ENCODE peak calls at places on chromosomes 1 and 21, in four cellular contexts. One of them, this sample, is unnamed.

GRCh38 chr1:202297291-202297690 is 44.4 kb downstream of the UBE2T start:
- DNase-seq in A549: no peak
- DNase-seq in HepG2: no peak
- DNase-seq in SK-N-SH: no peak
- DNase-seq in this sample: no peak

GRCh38 chr1:148160048-148160395 is 7.9 kb upstream of the NBPF11 start:
- DNase-seq in A549: no peak
- DNase-seq in HepG2: no peak
- DNase-seq in SK-N-SH: no peak
- DNase-seq in this sample: no peak

GRCh38 chr21:46057710-46058241 is 40.1 kb upstream of the COL6A2 start:
- DNase-seq in A549: no peak
- DNase-seq in HepG2: no peak
- DNase-seq in SK-N-SH: no peak
- DNase-seq in this sample: no peak

GRCh38 chr1:51237714-51238403 is 1.8 kb downstream of the RNF11 start:
- DNase-seq in A549: no peak
- DNase-seq in HepG2: no peak
- DNase-seq in SK-N-SH: no peak
- DNase-seq in this sample: no peak

GRCh38 chr21:41600116-41600515 is 92.2 kb upstream of the TMPRSS2 start:
- DNase-seq in A549: no peak
- DNase-seq in HepG2: no peak
- DNase-seq in SK-N-SH: no peak
- DNase-seq in this sample: no peak

GRCh38 chr1:47507921-47508894 is 70.4 kb downstream of the FOXD2 start:
- DNase-seq in A549: peak; percentile 11
- DNase-seq in HepG2: peak; percentile 28
- DNase-seq in SK-N-SH: peak; percentile 80
- DNase-seq in this sample: no peak

GRCh38 chr1:16618719-16619118 is 5.4 kb upstream of the NBPF1 start:
- DNase-seq in A549: no peak
- DNase-seq in HepG2: no peak
- DNase-seq in SK-N-SH: peak; percentile 71
- DNase-seq in this sample: no peak

GRCh38 chr1:2016123-2016522 is 3.0 kb upstream of the GABRD start:
- DNase-seq in A549: no peak
- DNase-seq in HepG2: no peak
- DNase-seq in SK-N-SH: no peak
- DNase-seq in this sample: no peak

GRCh38 chr1:8625981-8626898 is 191.2 kb downstream of the RERE start:
- DNase-seq in A549: no peak
- DNase-seq in HepG2: peak; percentile 78
- DNase-seq in SK-N-SH: no peak
- DNase-seq in this sample: no peak

GRCh38 chr21:15730484-15731242 is 881 bp downstream of the USP25 start:
- DNase-seq in A549: no peak
- DNase-seq in HepG2: no peak
- DNase-seq in SK-N-SH: no peak
- DNase-seq in this sample: no peak

GRCh38 chr1:64505232-64505943 is 35.5 kb downstream of the CACHD1 start:
- DNase-seq in A549: peak; percentile 34
- DNase-seq in HepG2: no peak
- DNase-seq in SK-N-SH: peak; percentile 94
- DNase-seq in this sample: no peak

GRCh38 chr1:237756304-237756967 is 134.3 kb downstream of the ZP4 start:
- DNase-seq in A549: no peak
- DNase-seq in HepG2: no peak
- DNase-seq in SK-N-SH: no peak
- DNase-seq in this sample: no peak

GRCh38 chr1:163875214-163875926 is 553.6 kb downstream of the NUF2 start:
- DNase-seq in A549: no peak
- DNase-seq in HepG2: no peak
- DNase-seq in SK-N-SH: no peak
- DNase-seq in this sample: no peak

GRCh38 chr1:34474566-34474965 is 280.3 kb upstream of the GJB5 start:
- DNase-seq in A549: no peak
- DNase-seq in HepG2: no peak
- DNase-seq in SK-N-SH: no peak
- DNase-seq in this sample: no peak

GRCh38 chr1:79737193-79737592 is 730.7 kb upstream of the ADGRL4 start:
- DNase-seq in A549: no peak
- DNase-seq in HepG2: no peak
- DNase-seq in SK-N-SH: no peak
- DNase-seq in this sample: no peak

GRCh38 chr1:53430779-53431178 is 28.4 kb upstream of the DMRTB1 start:
- DNase-seq in A549: no peak
- DNase-seq in HepG2: no peak
- DNase-seq in SK-N-SH: no peak
- DNase-seq in this sample: no peak

GRCh38 chr1:226738421-226738994 is 574 bp downstream of the ITPKB start:
- DNase-seq in A549: no peak
- DNase-seq in HepG2: no peak
- DNase-seq in SK-N-SH: peak; percentile 67
- DNase-seq in this sample: no peak

GRCh38 chr21:28538987-28539622 is 453.6 kb downstream of the LTN1 start:
- DNase-seq in A549: no peak
- DNase-seq in HepG2: no peak
- DNase-seq in SK-N-SH: no peak
- DNase-seq in this sample: no peak

GRCh38 chr1:36858981-36859380 is 175.3 kb downstream of the GRIK3 start:
- DNase-seq in A549: no peak
- DNase-seq in HepG2: no peak
- DNase-seq in SK-N-SH: no peak
- DNase-seq in this sample: no peak
- TF ChIP-seq PBX3 in A549: no peak
- TF ChIP-seq PBX3 in HepG2: no peak
- TF ChIP-seq PBX3 in SK-N-SH: no peak
- TF ChIP-seq PBX3 in this sample: no peak

GRCh38 chr1:18716785-18717678 is 86.4 kb downstream of the PAX7 start:
- DNase-seq in A549: no peak
- DNase-seq in HepG2: no peak
- DNase-seq in SK-N-SH: peak; percentile 89
- DNase-seq in this sample: no peak
- TF ChIP-seq PBX3 in A549: no peak
- TF ChIP-seq PBX3 in HepG2: no peak
- TF ChIP-seq PBX3 in SK-N-SH: no peak
- TF ChIP-seq PBX3 in this sample: no peak

GRCh38 chr1:153390938-153391710 is at the start of gene S100A8:
- DNase-seq in A549: no peak
- DNase-seq in HepG2: no peak
- DNase-seq in SK-N-SH: no peak
- DNase-seq in this sample: no peak
- TF ChIP-seq PBX3 in A549: no peak
- TF ChIP-seq PBX3 in HepG2: no peak
- TF ChIP-seq PBX3 in SK-N-SH: no peak
- TF ChIP-seq PBX3 in this sample: no peak

DNA sequence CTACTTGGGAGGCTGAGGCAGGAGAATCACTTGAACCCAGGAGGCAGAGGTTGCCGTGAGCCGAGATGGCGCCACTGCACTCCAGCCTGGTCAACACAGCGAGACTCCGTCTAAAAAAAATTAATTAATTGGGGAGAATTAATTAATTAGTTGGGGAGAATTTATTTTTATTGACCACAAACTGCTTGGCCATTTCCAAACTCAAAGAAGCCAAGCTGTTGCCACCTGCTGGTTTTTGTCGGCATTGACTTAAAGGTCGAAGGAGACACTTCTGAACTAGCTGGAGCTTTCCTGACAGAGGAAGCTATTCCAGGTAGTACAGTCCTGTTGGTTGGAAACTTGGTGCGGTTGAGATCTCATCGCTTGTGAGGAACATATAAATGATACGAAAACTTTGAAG is 13.1 kb downstream of the MAP1LC3C start:
- DNase-seq in A549: peak; percentile 76
- DNase-seq in HepG2: peak; percentile 47
- DNase-seq in SK-N-SH: peak; percentile 55
- DNase-seq in this sample: no peak
- TF ChIP-seq PBX3 in A549: no peak
- TF ChIP-seq PBX3 in HepG2: no peak
- TF ChIP-seq PBX3 in SK-N-SH: no peak
- TF ChIP-seq PBX3 in this sample: no peak

GRCh38 chr1:18091660-18092446 is 15.7 kb upstream of the IGSF21 start:
- DNase-seq in A549: no peak
- DNase-seq in HepG2: no peak
- DNase-seq in SK-N-SH: no peak
- DNase-seq in this sample: no peak
- TF ChIP-seq PBX3 in A549: no peak
- TF ChIP-seq PBX3 in HepG2: no peak
- TF ChIP-seq PBX3 in SK-N-SH: no peak
- TF ChIP-seq PBX3 in this sample: no peak

DNA sequence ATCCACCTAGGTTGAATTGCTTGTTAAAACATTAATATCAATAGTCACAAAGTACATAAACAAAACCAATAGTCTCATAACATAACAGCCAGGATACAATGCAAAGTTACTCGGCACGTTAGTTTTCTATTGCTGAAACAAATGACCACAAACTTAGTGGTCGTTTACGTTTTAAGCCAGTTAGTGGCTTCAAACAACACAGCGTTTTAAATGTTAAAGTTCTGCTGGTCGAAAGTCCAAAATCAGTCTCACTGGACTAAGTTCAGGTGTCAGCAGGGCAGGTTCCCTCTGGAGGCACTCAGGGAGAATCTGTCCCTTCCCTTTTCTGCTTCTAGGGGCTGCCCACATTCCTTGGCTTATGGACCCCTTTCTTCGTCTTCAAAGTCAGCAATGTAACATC is 35.6 kb upstream of the ATP1A1 start:
- DNase-seq in A549: no peak
- DNase-seq in HepG2: no peak
- DNase-seq in SK-N-SH: no peak
- DNase-seq in this sample: no peak
- TF ChIP-seq PBX3 in A549: no peak
- TF ChIP-seq PBX3 in HepG2: no peak
- TF ChIP-seq PBX3 in SK-N-SH: no peak
- TF ChIP-seq PBX3 in this sample: no peak

GRCh38 chr1:193060938-193061337 is 1.5 kb downstream of the RO60 start:
- DNase-seq in A549: peak; percentile 13
- DNase-seq in HepG2: no peak
- DNase-seq in SK-N-SH: peak; percentile 19
- DNase-seq in this sample: no peak
- TF ChIP-seq PBX3 in A549: no peak
- TF ChIP-seq PBX3 in HepG2: no peak
- TF ChIP-seq PBX3 in SK-N-SH: no peak
- TF ChIP-seq PBX3 in this sample: no peak

GRCh38 chr1:15617173-15617873 is at the start of gene DDI2:
- DNase-seq in A549: peak; percentile 76
- DNase-seq in HepG2: peak; percentile 86
- DNase-seq in SK-N-SH: peak; percentile 96
- DNase-seq in this sample: peak; percentile 79

GRCh38 chr1:15620155-15620545 is 2.9 kb downstream of the DDI2 start:
- DNase-seq in A549: peak; percentile 20
- DNase-seq in HepG2: no peak
- DNase-seq in SK-N-SH: no peak
- DNase-seq in this sample: no peak

GRCh38 chr1:15618685-15619525 is 1.6 kb downstream of the DDI2 start:
- DNase-seq in A549: no peak
- DNase-seq in HepG2: peak; percentile 94
- DNase-seq in SK-N-SH: no peak
- DNase-seq in this sample: no peak

GRCh38 chr1:15616704-15617172 is 520 bp upstream of the DDI2 start:
- DNase-seq in A549: no peak
- DNase-seq in HepG2: no peak
- DNase-seq in SK-N-SH: peak; percentile 38
- DNase-seq in this sample: no peak

DNA sequence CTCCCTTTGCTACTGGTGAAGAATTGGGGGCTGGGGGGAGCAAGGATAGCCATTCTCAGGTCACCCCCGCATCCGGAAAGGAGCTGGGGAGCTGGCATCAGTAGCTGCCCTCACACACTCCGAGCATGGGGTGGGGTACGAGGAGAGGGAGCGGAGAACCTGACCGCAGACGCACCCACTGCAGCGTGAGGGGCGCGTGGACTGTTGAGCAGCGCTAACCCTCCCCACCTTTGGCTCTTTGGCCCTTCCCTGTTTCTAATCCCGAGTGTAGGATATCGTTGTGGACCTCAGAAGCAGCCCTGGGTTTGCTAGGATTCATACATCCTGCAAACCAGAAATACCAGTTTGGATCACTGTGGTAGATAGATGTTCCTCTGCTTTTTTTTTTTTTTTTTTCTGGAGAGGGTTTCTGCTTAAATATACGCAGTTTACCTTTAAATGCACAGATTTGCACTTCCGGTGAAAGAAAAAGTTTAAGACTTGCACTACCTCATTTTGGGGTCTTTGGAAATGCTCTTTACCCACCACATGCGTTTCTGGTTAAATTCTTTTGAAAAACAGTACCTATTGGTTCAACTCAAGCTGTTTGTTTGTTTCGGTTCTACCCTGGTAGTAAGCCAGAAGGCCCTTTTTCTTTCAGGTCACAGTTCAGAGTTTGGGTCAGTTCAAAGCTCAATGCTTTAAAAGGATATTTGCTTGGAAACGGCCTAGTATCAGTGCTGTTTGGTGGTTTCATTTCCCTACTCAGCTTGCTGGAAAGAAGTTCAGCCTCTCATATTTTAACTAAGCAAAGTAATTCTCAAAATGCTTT is 821 bp downstream of the DDI2 start:
- DNase-seq in A549: no peak
- DNase-seq in HepG2: peak; percentile 74
- DNase-seq in SK-N-SH: peak; percentile 73
- DNase-seq in this sample: peak; percentile 49
- TF ChIP-seq PBX3 in A549: no peak
- TF ChIP-seq PBX3 in HepG2: no peak
- TF ChIP-seq PBX3 in SK-N-SH: no peak
- TF ChIP-seq PBX3 in this sample: no peak

DNA sequence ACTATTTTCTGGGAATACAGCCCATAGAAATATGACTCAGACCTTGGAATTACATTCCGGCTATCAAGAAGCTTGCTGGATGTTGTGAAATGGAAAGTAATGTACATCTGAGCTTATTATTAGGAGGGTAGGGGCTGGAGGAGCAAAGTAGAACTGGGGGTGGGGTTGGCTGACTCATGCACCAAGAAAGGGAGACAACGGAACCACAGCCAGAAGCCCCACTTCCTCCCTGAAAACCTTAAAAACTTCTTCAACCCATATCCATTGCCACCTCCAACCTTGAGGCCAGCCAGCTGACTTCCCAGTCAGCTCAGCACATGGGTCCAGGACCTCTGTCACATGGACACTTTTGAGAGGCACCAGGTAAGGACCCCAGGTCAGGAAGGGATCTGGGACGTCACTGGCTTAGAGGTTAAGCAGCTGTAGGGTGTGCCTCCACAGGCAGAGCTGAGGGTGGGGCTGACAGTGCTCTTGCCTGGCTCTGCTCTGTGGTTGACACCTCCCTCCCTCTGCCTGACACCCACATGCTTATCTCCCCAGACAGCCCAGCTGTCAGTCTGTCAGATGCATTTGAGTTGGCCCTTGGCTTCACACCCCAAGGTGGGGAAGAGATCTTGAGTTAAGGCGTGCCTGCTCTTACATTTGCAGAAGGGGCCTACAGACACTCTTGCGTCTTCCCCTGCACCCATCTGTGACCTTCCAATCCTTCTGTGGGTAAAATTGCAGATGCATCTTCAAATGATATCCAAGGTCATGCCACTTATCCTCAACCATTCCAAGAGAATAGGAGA is 5.7 kb upstream of the ZNF683 start:
- DNase-seq in A549: peak; percentile 64
- DNase-seq in HepG2: no peak
- DNase-seq in SK-N-SH: no peak
- DNase-seq in this sample: peak; percentile 73
- TF ChIP-seq PBX3 in A549: no peak
- TF ChIP-seq PBX3 in HepG2: no peak
- TF ChIP-seq PBX3 in SK-N-SH: peak; percentile 71
- TF ChIP-seq PBX3 in this sample: peak; percentile 82